ENCODE peak calls at places on chromosome 18, in nine cellular contexts. H, R, Y, V, A, K, G, B and N are unnamed samples. For H3K36me3, the result is how much of the 10 kb centered on the place peaks cover.

GRCh38 chr18:57909620-57910019 is 106.5 kb upstream of the ATP8B1 start:
- DNase-seq in H (no peak), R (no peak), Y (no peak), V (no peak), A (no peak), K (no peak), G (no peak), B (no peak), N (no peak)

GRCh38 chr18:14100503-14101286 is 31.5 kb downstream of the ZNF519 start:
- DNase-seq in H (no peak), R (no peak), Y (no peak), V (no peak), A (no peak), K (no peak), G (no peak), B (no peak), N (no peak)

GRCh38 chr18:28961669-28962228 is 784.8 kb upstream of the CDH2 start:
- DNase-seq in H (peak), R (no peak), Y (no peak), V (peak), A (no peak), K (no peak), G (no peak), B (no peak), N (no peak)

GRCh38 chr18:21433436-21433835 is 167.1 kb downstream of the ESCO1 start:
- DNase-seq in H (no peak), R (no peak), Y (no peak), V (no peak), A (no peak), K (no peak), G (no peak), B (no peak), N (no peak)

GRCh38 chr18:28032177-28032576 is 144.8 kb downstream of the CDH2 start:
- DNase-seq in H (no peak), R (no peak), Y (no peak), V (no peak), A (no peak), K (no peak), G (no peak), B (no peak), N (no peak)

GRCh38 chr18:55241016-55241415 is 281.8 kb upstream of the CCDC68 start:
- DNase-seq in H (no peak), R (no peak), Y (no peak), V (no peak), A (no peak), K (no peak), G (no peak), B (no peak), N (no peak)

GRCh38 chr18:56807883-56808282 is 156.7 kb downstream of the WDR7 start:
- DNase-seq in H (no peak), R (no peak), Y (no peak), V (no peak), A (no peak), K (no peak), G (no peak), B (no peak), N (no peak)

GRCh38 chr18:46167971-46168370 is 63.8 kb downstream of the HAUS1 start:
- DNase-seq in H (no peak), R (no peak), Y (peak), V (no peak), A (peak), K (no peak), G (no peak), B (no peak), N (peak)

GRCh38 chr18:49728542-49728941 is 84.8 kb downstream of the ACAA2 start:
- DNase-seq in H (no peak), R (no peak), Y (no peak), V (peak), A (peak), K (peak), G (no peak), B (no peak), N (peak)

GRCh38 chr18:56459451-56459777 is 179.0 kb downstream of the TXNL1 start:
- DNase-seq in H (no peak), R (no peak), Y (no peak), V (no peak), A (no peak), K (no peak), G (no peak), B (no peak), N (no peak)

GRCh38 chr18:49274188-49274714 is 186.2 kb downstream of the DYM start:
- DNase-seq in H (no peak), R (no peak), Y (no peak), V (no peak), A (no peak), K (no peak), G (no peak), B (no peak), N (no peak)

GRCh38 chr18:5413447-5413846 is 117.9 kb upstream of the ZBTB14 start:
- DNase-seq in H (no peak), R (no peak), Y (no peak), V (no peak), A (no peak), K (no peak), G (no peak), B (no peak), N (no peak)

GRCh38 chr18:65942103-65942502 is 191.3 kb downstream of the CDH7 start:
- DNase-seq in H (no peak), R (no peak), Y (no peak), V (no peak), A (peak), K (no peak), G (no peak), B (no peak), N (no peak)

GRCh38 chr18:45270289-45270771 is 344.9 kb upstream of the SLC14A2 start:
- DNase-seq in H (no peak), R (no peak), Y (no peak), V (no peak), A (no peak), K (no peak), G (no peak), B (no peak), N (no peak)

GRCh38 chr18:75090336-75090735 is 118.6 kb downstream of the PTGR3 start:
- DNase-seq in H (no peak), R (no peak), Y (no peak), V (no peak), A (no peak), K (no peak), G (no peak), B (no peak), N (no peak)

GRCh38 chr18:12744103-12744502 is 41.3 kb downstream of the PSMG2 start:
- DNase-seq in H (no peak), R (no peak), Y (no peak), V (no peak), A (no peak), K (no peak), G (no peak), B (no peak), N (no peak)

GRCh38 chr18:48719988-48720654 is 181.3 kb downstream of the CTIF start:
- DNase-seq in H (no peak), R (peak), Y (no peak), V (no peak), A (no peak), K (no peak), G (no peak), B (no peak), N (no peak)

GRCh38 chr18:70671889-70672551 is 383.2 kb downstream of the SOCS6 start:
- DNase-seq in H (no peak), R (no peak), Y (no peak), V (no peak), A (no peak), K (no peak), G (no peak), B (no peak), N (no peak)

GRCh38 chr18:48872234-48873145 is 78.3 kb downstream of the SMAD7 start:
- DNase-seq in H (no peak), R (no peak), Y (no peak), V (no peak), A (no peak), K (no peak), G (no peak), B (no peak), N (no peak)

GRCh38 chr18:48333563-48333962 is 75.6 kb downstream of the ZBTB7C start:
- DNase-seq in H (no peak), R (no peak), Y (no peak), V (peak), A (no peak), K (no peak), G (no peak), B (no peak), N (no peak)

GRCh38 chr18:49238433-49239042 is 221.9 kb downstream of the DYM start:
- DNase-seq in H (peak), R (no peak), Y (no peak), V (peak), A (no peak), K (no peak), G (no peak), B (no peak), N (no peak)

GRCh38 chr18:66046025-66046602 is 295.3 kb downstream of the CDH7 start:
- DNase-seq in H (no peak), R (no peak), Y (no peak), V (no peak), A (peak), K (no peak), G (no peak), B (no peak), N (peak)

GRCh38 chr18:21997207-21998143 is 171.9 kb upstream of the GATA6 start:
- DNase-seq in H (peak), R (no peak), Y (peak), V (peak), A (peak), K (peak), G (peak), B (no peak), N (peak)

GRCh38 chr18:1585881-1586488 is 681.3 kb downstream of the ADCYAP1 start:
- DNase-seq in H (peak), R (no peak), Y (no peak), V (peak), A (no peak), K (no peak), G (peak), B (no peak), N (no peak)

GRCh38 chr18:73136134-73136533 is 268.3 kb upstream of the NETO1 start:
- DNase-seq in H (no peak), R (no peak), Y (no peak), V (peak), A (no peak), K (no peak), G (no peak), B (no peak), N (no peak)

GRCh38 chr18:46324556-46324955 is 220.4 kb downstream of the HAUS1 start:
- DNase-seq in H (no peak), R (no peak), Y (no peak), V (no peak), A (peak), K (no peak), G (peak), B (no peak), N (no peak)

GRCh38 chr18:70068981-70069380 is 121.3 kb upstream of the CD226 start:
- DNase-seq in H (no peak), R (no peak), Y (no peak), V (no peak), A (no peak), K (no peak), G (no peak), B (no peak), N (no peak)

GRCh38 chr18:48819276-48819675 is 131.5 kb downstream of the SMAD7 start:
- DNase-seq in H (no peak), R (peak), Y (no peak), V (no peak), A (peak), K (no peak), G (no peak), B (peak), N (no peak)

GRCh38 chr18:31876707-31877106 is 66.2 kb downstream of the TRAPPC8 start:
- DNase-seq in H (no peak), R (no peak), Y (no peak), V (no peak), A (no peak), K (no peak), G (no peak), B (no peak), N (no peak)

GRCh38 chr18:49756671-49757362 is 56.5 kb downstream of the ACAA2 start:
- DNase-seq in H (no peak), R (no peak), Y (no peak), V (no peak), A (no peak), K (no peak), G (no peak), B (no peak), N (no peak)

GRCh38 chr18:54626779-54627178 is 35.7 kb downstream of the DYNAP start:
- DNase-seq in H (no peak), R (no peak), Y (no peak), V (no peak), A (no peak), K (no peak), G (no peak), B (no peak), N (no peak)

GRCh38 chr18:13568443-13569392 is 157.6 kb downstream of the FAM210A start:
- DNase-seq in H (no peak), R (no peak), Y (peak), V (no peak), A (no peak), K (no peak), G (no peak), B (no peak), N (no peak)

GRCh38 chr18:22408059-22408458 is 9.7 kb downstream of the CTAGE1 start:
- DNase-seq in H (no peak), R (no peak), Y (no peak), V (no peak), A (no peak), K (no peak), G (no peak), B (no peak), N (no peak)

GRCh38 chr18:55401638-55402191 is 186.3 kb downstream of the TCF4 start:
- DNase-seq in H (peak), R (no peak), Y (no peak), V (peak), A (peak), K (peak), G (peak), B (no peak), N (no peak)

GRCh38 chr18:12076424-12077140 is 17.1 kb upstream of the ANKRD62 start:
- DNase-seq in H (no peak), R (peak), Y (peak), V (peak), A (no peak), K (no peak), G (no peak), B (no peak), N (no peak)

GRCh38 chr18:78514910-78515670 is 464.5 kb upstream of the SALL3 start:
- DNase-seq in H (no peak), R (no peak), Y (no peak), V (no peak), A (no peak), K (no peak), G (no peak), B (no peak), N (no peak)

GRCh38 chr18:73296686-73297085 is 428.9 kb upstream of the NETO1 start:
- DNase-seq in H (no peak), R (no peak), Y (no peak), V (no peak), A (no peak), K (no peak), G (no peak), B (no peak), N (no peak)

GRCh38 chr18:30081122-30081521 is 961.4 kb downstream of the DSC3 start:
- DNase-seq in H (no peak), R (no peak), Y (no peak), V (peak), A (no peak), K (no peak), G (no peak), B (no peak), N (no peak)

GRCh38 chr18:25350561-25351201 is 1.3 kb downstream of the ZNF521 start:
- DNase-seq in H (peak), R (peak), Y (peak), V (peak), A (no peak), K (no peak), G (no peak), B (no peak), N (peak)

GRCh38 chr18:42024131-42024530 is 69.1 kb downstream of the PIK3C3 start:
- DNase-seq in H (no peak), R (no peak), Y (peak), V (no peak), A (no peak), K (no peak), G (no peak), B (no peak), N (no peak)

DNA sequence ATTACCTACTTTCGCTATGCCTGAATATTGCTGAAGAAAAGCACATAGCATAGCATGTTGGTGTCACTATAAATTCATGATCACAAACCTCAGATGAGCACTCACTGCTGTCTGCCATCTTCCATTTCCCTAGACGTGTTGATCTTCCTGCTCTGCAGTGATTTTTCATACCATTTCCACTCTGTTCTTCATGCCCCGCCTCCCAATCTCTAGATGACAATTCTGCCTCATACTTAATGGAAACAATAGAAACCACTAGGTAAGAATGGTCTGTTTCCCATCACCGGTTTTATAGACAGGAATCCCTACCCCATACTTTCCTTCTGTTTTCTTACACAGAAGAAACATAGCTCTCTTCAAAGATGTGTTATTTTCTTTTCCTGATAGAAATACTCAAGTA is 63.8 kb downstream of the PIK3C3 start:
- DNase-seq in H (no peak), R (no peak), Y (no peak), V (no peak), A (no peak), K (no peak), G (no peak), B (no peak), N (no peak)
- H3K36me3 ChIP-seq in H (half or more), R (under half), Y (under half), V (under half), A (under half), K (under half), G (under half), B (under half), N (under half)

GRCh38 chr18:62550746-62551145 is 27.9 kb downstream of the ZCCHC2 start:
- DNase-seq in H (no peak), R (no peak), Y (no peak), V (no peak), A (no peak), K (no peak), G (no peak), B (no peak), N (no peak)
- H3K36me3 ChIP-seq in H (under half), R (under half), Y (under half), V (under half), A (under half), K (under half), G (under half), B (under half), N (under half)

GRCh38 chr18:38087538-38087937 is 521.9 kb upstream of the CELF4 start:
- DNase-seq in H (no peak), R (no peak), Y (no peak), V (no peak), A (no peak), K (no peak), G (no peak), B (no peak), N (no peak)
- H3K36me3 ChIP-seq in H (under half), R (under half), Y (under half), V (under half), A (under half), K (under half), G (under half), B (under half), N (under half)

DNA sequence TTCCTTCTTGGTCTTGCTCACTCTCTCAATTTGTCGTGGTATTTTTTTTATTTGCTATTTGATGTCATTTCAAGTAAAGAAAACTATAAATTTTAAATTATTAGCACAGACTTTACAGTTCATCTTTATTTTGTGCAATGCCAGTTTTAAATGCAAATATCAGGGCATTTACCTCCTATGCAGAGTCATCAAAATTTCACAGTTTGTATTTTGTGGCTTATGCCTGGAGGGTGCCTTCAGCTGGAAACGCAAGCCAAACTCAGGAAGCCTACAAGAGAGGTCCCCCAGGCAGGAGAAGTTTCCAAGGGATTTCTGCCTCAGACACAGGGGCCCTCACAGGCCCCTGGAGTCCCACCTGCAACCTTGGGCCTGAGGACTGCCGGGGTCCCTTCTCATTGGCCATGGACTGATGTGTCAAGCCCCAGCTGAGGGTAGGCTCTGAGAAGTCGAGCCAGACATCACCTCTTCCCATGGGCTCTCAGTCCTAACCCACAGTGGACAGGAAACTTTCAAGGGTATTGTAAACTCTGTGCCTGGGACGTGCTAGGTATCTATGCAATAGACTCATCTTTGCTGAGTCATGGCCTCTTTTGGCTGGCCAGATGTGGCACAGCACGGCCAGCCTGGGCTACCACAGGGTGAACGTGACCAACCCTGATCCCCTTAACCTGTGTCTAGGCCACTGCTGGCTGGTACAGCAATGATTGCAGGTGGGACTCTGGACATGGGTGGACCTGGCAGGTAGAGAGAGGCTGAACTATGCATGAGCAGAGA is 236.5 kb downstream of the CELF4 start:
- DNase-seq in H (no peak), R (no peak), Y (no peak), V (no peak), A (no peak), K (no peak), G (no peak), B (no peak), N (no peak)
- H3K36me3 ChIP-seq in H (under half), R (under half), Y (under half), V (under half), A (under half), K (under half), G (under half), B (under half), N (under half)

GRCh38 chr18:2736823-2737222 is 81.3 kb downstream of the SMCHD1 start:
- DNase-seq in H (no peak), R (no peak), Y (no peak), V (no peak), A (no peak), K (no peak), G (no peak), B (no peak), N (no peak)
- H3K36me3 ChIP-seq in H (half or more), R (under half), Y (under half), V (under half), A (under half), K (under half), G (under half), B (half or more), N (under half)

DNA sequence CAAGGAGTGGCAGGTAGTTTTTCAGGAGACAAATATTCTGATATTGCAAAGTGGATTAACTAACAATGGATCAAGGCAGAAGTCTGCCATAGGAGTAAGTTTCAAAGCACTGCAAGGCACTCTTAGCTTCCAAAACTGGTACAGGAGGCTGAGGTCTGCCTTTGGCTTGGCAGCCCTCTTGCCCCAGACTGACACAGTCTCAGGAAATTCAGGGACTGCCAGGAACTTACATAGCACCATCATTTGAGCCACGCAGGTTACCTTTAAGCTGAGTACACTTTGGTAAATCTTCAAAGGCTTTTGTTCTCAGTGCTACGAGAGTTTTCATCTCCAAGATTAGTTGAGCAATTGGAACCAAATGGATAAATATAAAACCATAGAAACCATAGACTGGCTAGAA is 18.9 kb downstream of the ANKRD29 start:
- DNase-seq in H (no peak), R (no peak), Y (no peak), V (no peak), A (no peak), K (no peak), G (no peak), B (no peak), N (no peak)
- H3K36me3 ChIP-seq in H (under half), R (under half), Y (under half), V (under half), A (under half), K (under half), G (under half), B (under half), N (under half)

GRCh38 chr18:79714531-79715240 is 35.1 kb downstream of the CTDP1 start:
- DNase-seq in H (no peak), R (peak), Y (no peak), V (no peak), A (no peak), K (no peak), G (no peak), B (peak), N (no peak)

GRCh38 chr18:79708412-79708811 is 28.8 kb downstream of the CTDP1 start:
- DNase-seq in H (no peak), R (no peak), Y (no peak), V (no peak), A (no peak), K (no peak), G (no peak), B (peak), N (no peak)

GRCh38 chr18:79713341-79713740 is 33.7 kb downstream of the CTDP1 start:
- DNase-seq in H (no peak), R (no peak), Y (no peak), V (no peak), A (no peak), K (no peak), G (no peak), B (peak), N (no peak)

GRCh38 chr18:79715280-79715679 is 35.7 kb downstream of the CTDP1 start:
- DNase-seq in H (no peak), R (no peak), Y (no peak), V (no peak), A (no peak), K (no peak), G (no peak), B (peak), N (no peak)

GRCh38 chr18:79712206-79712857 is 32.7 kb downstream of the CTDP1 start:
- DNase-seq in H (no peak), R (no peak), Y (no peak), V (no peak), A (no peak), K (no peak), G (no peak), B (peak), N (no peak)
- H3K36me3 ChIP-seq in H (half or more), R (under half), Y (under half), V (under half), A (under half), K (under half), G (under half), B (under half), N (under half)